ENCODE peak calls at places on chromosomes 7 and 10, in seven cellular contexts. I is iPS DF 6.9; D is pancreas; C is mammary epithelial cell; V is sigmoid colon; P is H9; S is CD8-positive, alpha-beta T cell. U is an unnamed sample. For H3K27me3, the result is how much of the 10 kb centered on the place peaks cover.

GRCh38 chr7:26397326-26397725 is 105.7 kb downstream of the SNX10 start:
- DNase-seq in C (no peak), I (no peak), P (no peak), S (no peak), D (peak), V (no peak), U (no peak)

GRCh38 chr10:113111900-113112853 is 162.1 kb downstream of the TCF7L2 start:
- DNase-seq in I (no peak), S (no peak), V (no peak), P (no peak), C (peak), D (peak), U (no peak)

GRCh38 chr10:75540357-75541335 is 109.2 kb downstream of the LRMDA start:
- DNase-seq in D (no peak), I (no peak), V (no peak), S (no peak), C (no peak), P (no peak), U (no peak)

GRCh38 chr7:40542982-40543741 is 408.4 kb downstream of the SUGCT start:
- DNase-seq in C (no peak), I (no peak), D (no peak), V (no peak), S (no peak), P (no peak), U (no peak)

GRCh38 chr7:39700932-39701331 is 77.6 kb downstream of the RALA start:
- DNase-seq in I (no peak), D (no peak), P (no peak), S (no peak), V (peak), C (no peak), U (peak)

GRCh38 chr10:63719174-63719856 is 198.1 kb downstream of the REEP3 start:
- DNase-seq in D (no peak), P (no peak), V (no peak), S (no peak), C (no peak), I (no peak), U (no peak)

GRCh38 chr10:121284952-121285351 is 313.3 kb downstream of the FGFR2 start:
- DNase-seq in C (peak), V (no peak), I (no peak), P (no peak), S (no peak), D (peak), U (no peak)

GRCh38 chr7:105219771-105220160 is 169.0 kb downstream of the SRPK2 start:
- DNase-seq in C (peak), P (no peak), I (no peak), D (no peak), S (no peak), V (no peak), U (no peak)

GRCh38 chr10:132939957-132940790 is 2.2 kb downstream of the CFAP46 start:
- DNase-seq in S (no peak), V (no peak), D (peak), P (peak), C (no peak), I (no peak), U (peak)

GRCh38 chr10:14466256-14466655 is 135.5 kb upstream of the FRMD4A start:
- DNase-seq in S (no peak), C (no peak), D (no peak), I (no peak), P (no peak), V (no peak), U (no peak)

DNA sequence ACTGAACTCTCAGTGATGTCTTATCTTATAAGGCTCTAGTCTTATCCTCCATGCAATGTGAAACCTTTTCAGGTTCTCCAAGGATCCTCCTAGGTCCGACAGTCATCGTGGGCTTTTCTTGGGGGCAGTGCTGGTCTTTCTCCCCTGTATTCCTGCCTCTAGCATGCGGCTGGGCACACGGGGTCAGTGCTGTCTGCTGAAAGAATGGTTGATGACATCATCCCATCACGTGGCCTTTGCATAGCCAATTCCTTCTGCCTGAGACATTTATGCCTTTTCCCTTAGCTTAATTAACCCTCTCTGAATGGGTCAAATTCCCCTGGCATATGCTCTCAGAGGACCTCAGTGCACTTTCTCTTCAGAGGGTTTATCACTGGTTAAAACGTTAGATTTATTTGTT is 27.0 kb upstream of the KCNK18 start:
- DNase-seq in V (no peak), P (peak), I (no peak), D (no peak), S (no peak), C (no peak), U (no peak)
- H3K27me3 ChIP-seq in V (half or more), P (half or more), I (half or more), D (under half), S (under half), C (under half), U (half or more)

GRCh38 chr10:123126246-123126645 is 9.5 kb upstream of the HMX3 start:
- DNase-seq in P (no peak), S (no peak), I (no peak), D (no peak), C (no peak), V (no peak), U (no peak)
- H3K27me3 ChIP-seq in P (under half), S (under half), I (under half), D (under half), C (under half), V (under half), U (under half)

DNA sequence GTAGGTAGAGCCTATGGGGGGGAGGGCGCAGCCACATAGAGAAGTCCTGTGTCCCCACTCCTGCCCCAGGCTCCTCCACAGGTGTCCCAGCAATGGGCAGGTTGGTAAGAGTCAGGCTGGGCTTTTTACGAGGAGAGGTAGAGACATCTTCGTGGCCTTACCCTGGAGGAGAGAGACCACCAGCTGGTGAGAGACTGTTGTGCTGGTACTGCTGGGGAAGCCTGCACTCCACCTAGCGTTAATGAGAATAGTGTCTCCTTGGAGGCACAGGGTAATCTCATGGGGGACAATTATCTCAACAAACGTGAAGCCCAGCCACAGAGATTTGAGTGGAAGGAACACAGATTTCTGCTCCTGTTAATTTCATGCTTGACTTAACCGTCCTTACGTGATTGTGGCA is 29.5 kb upstream of the RASGEF1A start:
- DNase-seq in S (no peak), I (no peak), D (no peak), C (no peak), V (no peak), P (no peak), U (no peak)
- H3K27me3 ChIP-seq in S (under half), I (under half), D (under half), C (under half), V (under half), P (under half), U (under half)

GRCh38 chr10:100705139-100705538 is 40.2 kb upstream of the PAX2 start:
- DNase-seq in D (no peak), P (no peak), S (no peak), I (no peak), C (no peak), V (no peak), U (no peak)
- H3K27me3 ChIP-seq in D (under half), P (under half), S (under half), I (under half), C (under half), V (under half), U (under half)

GRCh38 chr7:131002600-131002999 is 268.6 kb upstream of the KLF14 start:
- DNase-seq in P (no peak), D (no peak), I (no peak), S (no peak), V (no peak), C (no peak), U (no peak)

GRCh38 chr7:131003634-131004033 is 269.6 kb upstream of the KLF14 start:
- DNase-seq in I (no peak), D (no peak), C (no peak), S (no peak), P (no peak), V (no peak), U (no peak)

GRCh38 chr7:131000873-131001272 is 266.9 kb upstream of the KLF14 start:
- DNase-seq in D (no peak), V (no peak), I (no peak), P (no peak), C (no peak), S (no peak), U (no peak)

GRCh38 chr7:131007439-131008330 is 273.7 kb upstream of the KLF14 start:
- DNase-seq in V (peak), P (peak), D (peak), I (peak), C (peak), S (peak), U (peak)

DNA sequence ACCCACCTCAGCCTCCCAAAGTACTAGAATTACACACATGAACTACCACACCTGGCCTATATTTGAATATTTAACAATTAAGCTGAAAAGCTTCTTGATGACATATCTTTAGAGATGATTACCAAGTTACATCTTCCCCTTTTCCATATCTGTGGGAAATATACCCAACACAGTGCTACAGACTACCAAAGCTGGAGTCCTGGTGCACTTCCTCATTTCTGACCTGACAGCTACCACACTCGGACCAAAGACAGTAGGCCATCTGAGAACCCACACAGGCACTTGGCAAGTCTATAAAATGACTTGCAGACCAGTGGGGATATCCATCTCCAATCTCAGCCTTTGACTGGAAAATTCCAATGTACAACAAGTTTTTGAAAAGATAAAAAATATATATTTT is 270.4 kb upstream of the KLF14 start:
- DNase-seq in V (no peak), P (no peak), D (no peak), I (no peak), S (no peak), C (no peak), U (peak)
- H3K27me3 ChIP-seq in V (under half), P (under half), D (under half), I (under half), S (under half), C (under half), U (under half)

GRCh38 chr10:97031459-97031858 is 154.3 kb downstream of the SLIT1 start:
- DNase-seq in C (no peak), P (no peak), I (no peak), V (no peak), D (no peak), S (no peak), U (no peak)
- H3K27me3 ChIP-seq in C (under half), P (under half), I (under half), V (under half), D (under half), S (under half), U (under half)